ENCODE peak calls at places on chromosomes 3 and 15, in eight cellular contexts. A is left ventricle myocardium superior, J is nephron progenitor cell, D is colonic mucosa, Q is Ammon's horn, Y is heart right ventricle, P is Calu3, Z is psoas muscle. E is an unnamed sample.

GRCh38 chr15:64379216-64379960 is 1.9 kb downstream of the PCLAF start:
- DNase-seq in A (no peak), J (no peak), D (no peak), Q (peak; percentile 15), Y (no peak), P (no peak), Z (no peak), E (no peak)

GRCh38 chr3:179921500-179921899 is 115.2 kb downstream of the PEX5L start:
- DNase-seq in A (no peak), J (no peak), D (no peak), Q (peak; percentile 83), Y (no peak), P (no peak), Z (no peak), E (no peak)

GRCh38 chr15:79673416-79674123 is 223.2 kb downstream of the MTHFS start:
- DNase-seq in A (no peak), J (no peak), D (no peak), Q (no peak), Y (no peak), P (no peak), Z (no peak), E (no peak)

GRCh38 chr3:133944641-133945441 is 49.2 kb upstream of the RAB6B start:
- DNase-seq in A (peak; percentile 36), J (no peak), D (no peak), Q (no peak), Y (no peak), P (peak; percentile 88), Z (no peak), E (no peak)

GRCh38 chr3:50417637-50418033 is 58.3 kb upstream of the TMEM115 start:
- DNase-seq in A (no peak), J (no peak), D (no peak), Q (no peak), Y (no peak), P (no peak), Z (no peak), E (no peak)

GRCh38 chr3:50625879-50626182 is 8.9 kb downstream of the MAPKAPK3 start:
- DNase-seq in A (no peak), J (no peak), D (no peak), Q (no peak), Y (no peak), P (no peak), Z (peak; percentile 79), E (no peak)

GRCh38 chr15:90665288-90666134 is 51.6 kb upstream of the BLM start:
- DNase-seq in A (peak; percentile 82), J (no peak), D (peak; percentile 75), Q (peak; percentile 42), Y (peak; percentile 68), P (peak; percentile 69), Z (peak; percentile 70), E (peak; percentile 75)

GRCh38 chr15:77719450-77719849 is 86.7 kb upstream of the LINGO1 start:
- DNase-seq in A (no peak), J (no peak), D (no peak), Q (no peak), Y (no peak), P (no peak), Z (no peak), E (no peak)

GRCh38 chr3:115986555-115987207 is 363.4 kb downstream of the GAP43 start:
- DNase-seq in A (no peak), J (no peak), D (no peak), Q (no peak), Y (no peak), P (peak; percentile 29), Z (no peak), E (no peak)

GRCh38 chr3:185764168-185764988 is 60.5 kb downstream of the IGF2BP2 start:
- DNase-seq in A (no peak), J (no peak), D (no peak), Q (peak; percentile 3), Y (no peak), P (peak; percentile 33), Z (no peak), E (no peak)

GRCh38 chr15:88246081-88246480 is 10.5 kb downstream of the NTRK3 start:
- DNase-seq in A (no peak), J (no peak), D (no peak), Q (no peak), Y (no peak), P (no peak), Z (no peak), E (no peak)

GRCh38 chr15:62253294-62253693 is 88.2 kb upstream of the C2CD4B start:
- DNase-seq in A (no peak), J (no peak), D (no peak), Q (no peak), Y (no peak), P (peak; percentile 49), Z (no peak), E (no peak)

GRCh38 chr3:15557511-15557946 is 36.0 kb upstream of the COLQ start:
- DNase-seq in A (no peak), J (peak; percentile 33), D (peak; percentile 72), Q (peak; percentile 35), Y (peak; percentile 55), P (peak; percentile 75), Z (no peak), E (peak; percentile 54)

GRCh38 chr3:143843607-143844006 is 4.7 kb downstream of the SLC9A9 start:
- DNase-seq in A (no peak), J (no peak), D (no peak), Q (no peak), Y (no peak), P (no peak), Z (no peak), E (no peak)

GRCh38 chr15:55742927-55743614 is at the start of gene PRTG:
- DNase-seq in A (peak; percentile 84), J (peak; percentile 92), D (peak; percentile 35), Q (peak; percentile 38), Y (peak; percentile 80), P (peak; percentile 86), Z (peak; percentile 80), E (peak; percentile 79)

GRCh38 chr3:111808439-111808838 is 50.6 kb upstream of the PHLDB2 start:
- DNase-seq in A (no peak), J (no peak), D (no peak), Q (no peak), Y (no peak), P (no peak), Z (no peak), E (no peak)

GRCh38 chr3:39809181-39809994 is at the start of gene MYRIP:
- DNase-seq in A (peak; percentile 79), J (peak; percentile 87), D (peak; percentile 65), Q (peak; percentile 70), Y (peak; percentile 20), P (peak; percentile 92), Z (peak; percentile 51), E (peak; percentile 20)

GRCh38 chr3:73885862-73886261 is 261.1 kb upstream of the PDZRN3 start:
- DNase-seq in A (no peak), J (no peak), D (no peak), Q (no peak), Y (no peak), P (no peak), Z (no peak), E (no peak)

GRCh38 chr3:10428393-10429091 is 76.8 kb downstream of the ATP2B2 start:
- DNase-seq in A (no peak), J (no peak), D (no peak), Q (no peak), Y (no peak), P (no peak), Z (no peak), E (no peak)

GRCh38 chr3:156626104-156626503 is 48.3 kb upstream of the TIPARP start:
- DNase-seq in A (no peak), J (no peak), D (no peak), Q (no peak), Y (no peak), P (peak; percentile 79), Z (no peak), E (no peak)

GRCh38 chr3:69803871-69804270 is 64.6 kb downstream of the MITF start:
- DNase-seq in A (no peak), J (no peak), D (no peak), Q (no peak), Y (no peak), P (no peak), Z (no peak), E (no peak)

GRCh38 chr3:175212896-175213295 is 353.8 kb downstream of the NAALADL2 start:
- DNase-seq in A (no peak), J (no peak), D (no peak), Q (no peak), Y (no peak), P (peak; percentile 20), Z (no peak), E (no peak)

GRCh38 chr3:30710017-30710416 is 103.6 kb downstream of the TGFBR2 start:
- DNase-seq in A (no peak), J (no peak), D (peak; percentile 43), Q (no peak), Y (no peak), P (no peak), Z (no peak), E (no peak)

GRCh38 chr3:61685755-61686154 is 124.4 kb downstream of the PTPRG start:
- DNase-seq in A (no peak), J (no peak), D (no peak), Q (no peak), Y (no peak), P (no peak), Z (no peak), E (no peak)

GRCh38 chr15:91917991-91918390 is 64.5 kb downstream of the SLCO3A1 start:
- DNase-seq in A (no peak), J (no peak), D (no peak), Q (no peak), Y (no peak), P (no peak), Z (no peak), E (no peak)

GRCh38 chr3:9769426-9770275 is at the start of gene CAMK1:
- DNase-seq in A (peak; percentile 92), J (peak; percentile 82), D (peak; percentile 85), Q (peak; percentile 82), Y (peak; percentile 80), P (peak; percentile 73), Z (peak; percentile 84), E (peak; percentile 88)

GRCh38 chr3:20852712-20853111 is 666.7 kb upstream of the SGO1 start:
- DNase-seq in A (no peak), J (no peak), D (no peak), Q (no peak), Y (no peak), P (no peak), Z (no peak), E (no peak)

GRCh38 chr3:170044795-170045244 is 7.0 kb downstream of the GPR160 start:
- DNase-seq in A (no peak), J (no peak), D (peak; percentile 54), Q (peak; percentile 46), Y (no peak), P (no peak), Z (no peak), E (no peak)

GRCh38 chr3:65560901-65561300 is 477.8 kb downstream of the MAGI1 start:
- DNase-seq in A (no peak), J (no peak), D (no peak), Q (no peak), Y (no peak), P (no peak), Z (no peak), E (no peak)

GRCh38 chr15:31083394-31083790 is 18.1 kb downstream of the TRPM1 start:
- DNase-seq in A (no peak), J (no peak), D (peak; percentile 79), Q (no peak), Y (no peak), P (peak; percentile 41), Z (no peak), E (no peak)

GRCh38 chr3:32816439-32817194 is 1.2 kb upstream of the TRIM71 start:
- DNase-seq in A (peak; percentile 28), J (peak; percentile 83), D (no peak), Q (no peak), Y (no peak), P (no peak), Z (no peak), E (no peak)

GRCh38 chr15:77012868-77013267 is 17.9 kb downstream of the PSTPIP1 start:
- DNase-seq in A (no peak), J (no peak), D (no peak), Q (no peak), Y (no peak), P (no peak), Z (no peak), E (no peak)

GRCh38 chr15:51751687-51752683 is 588 bp downstream of the TMOD2 start:
- DNase-seq in A (peak; percentile 50), J (peak; percentile 47), D (peak; percentile 45), Q (peak; percentile 61), Y (peak; percentile 15), P (peak; percentile 27), Z (peak; percentile 29), E (peak; percentile 36)